ENCODE peak calls at places on chromosomes 13 and 19, in nine cellular contexts. V, R, E, T, L, K, A, D and C are unnamed samples.

GRCh38 chr13:77838271-77838670 is 80.4 kb downstream of the EDNRB start:
- DNase-seq in E (no peak), R (no peak), D (no peak), K (no peak), L (no peak), T (no peak), V (no peak), A (no peak), C (no peak)

GRCh38 chr19:4376991-4377781 is 23.2 kb downstream of the SH3GL1 start:
- DNase-seq in V (no peak), D (no peak), R (no peak), A (peak; percentile 31), T (no peak), L (no peak), E (no peak), K (peak; percentile 18), C (no peak)

GRCh38 chr19:19711306-19711933 is 21.5 kb downstream of the ZNF14 start:
- DNase-seq in K (no peak), A (no peak), E (no peak), T (no peak), D (no peak), R (no peak), L (no peak), V (no peak), C (no peak)

GRCh38 chr13:30923423-30923822 is 9.0 kb upstream of the TEX26 start:
- DNase-seq in A (no peak), R (no peak), K (no peak), T (no peak), D (no peak), L (no peak), V (no peak), E (no peak), C (no peak)

GRCh38 chr19:55617426-55617825 is 6.9 kb downstream of the ZNF784 start:
- DNase-seq in K (no peak), V (no peak), T (no peak), L (no peak), E (no peak), D (no peak), R (no peak), A (no peak), C (no peak)

GRCh38 chr13:45674908-45675307 is 27.2 kb upstream of the CBY2 start:
- DNase-seq in L (no peak), E (no peak), A (no peak), K (no peak), T (no peak), R (no peak), V (no peak), D (peak; percentile 90), C (no peak)

GRCh38 chr13:44591316-44591715 is 15.2 kb upstream of the TSC22D1 start:
- DNase-seq in D (no peak), R (no peak), L (no peak), V (no peak), K (no peak), A (no peak), T (no peak), E (no peak), C (no peak)

GRCh38 chr19:55699221-55699620 is 24.2 kb downstream of the EPN1 start:
- DNase-seq in V (no peak), R (peak; percentile 43), D (no peak), E (no peak), T (no peak), L (no peak), K (no peak), A (no peak), C (no peak)

GRCh38 chr13:91398413-91399188 is at the start of gene GPC5:
- DNase-seq in E (peak; percentile 71), R (peak; percentile 93), K (peak; percentile 67), T (peak; percentile 86), L (peak; percentile 44), D (peak; percentile 53), A (peak; percentile 82), V (peak; percentile 61), C (peak; percentile 50)

GRCh38 chr19:48896191-48896720 is 2.3 kb downstream of the TULP2 start:
- DNase-seq in L (peak; percentile 71), V (peak; percentile 36), T (peak; percentile 39), D (peak; percentile 34), K (peak; percentile 81), R (peak; percentile 87), E (peak; percentile 88), A (peak; percentile 71), C (peak; percentile 15)

GRCh38 chr19:18203408-18203862 is 407 bp downstream of the RAB3A start:
- DNase-seq in E (peak; percentile 82), D (peak; percentile 36), T (peak; percentile 60), R (peak; percentile 85), A (peak; percentile 59), K (no peak), L (no peak), V (no peak), C (peak; percentile 47)

GRCh38 chr19:7691497-7691896 is 10.4 kb downstream of the FCER2 start:
- DNase-seq in D (no peak), L (no peak), V (no peak), E (no peak), A (no peak), T (no peak), K (no peak), R (no peak), C (no peak)

GRCh38 chr19:10390652-10391286 is 10.4 kb upstream of the TYK2 start:
- DNase-seq in A (peak; percentile 65), L (peak; percentile 85), R (no peak), K (peak; percentile 59), E (peak; percentile 71), D (peak; percentile 76), V (peak; percentile 58), T (peak; percentile 79), C (no peak)

GRCh38 chr19:47697863-47698609 is 15.2 kb upstream of the EHD2 start:
- DNase-seq in V (peak; percentile 32), L (peak; percentile 56), T (peak; percentile 76), A (peak; percentile 68), R (peak; percentile 88), E (peak; percentile 84), D (peak; percentile 82), K (peak; percentile 86), C (peak; percentile 80)

GRCh38 chr19:47507924-47508553 is 6.8 kb downstream of the NAPA start:
- DNase-seq in L (no peak), D (no peak), E (no peak), A (no peak), V (no peak), T (no peak), R (no peak), K (no peak), C (no peak)

DNA sequence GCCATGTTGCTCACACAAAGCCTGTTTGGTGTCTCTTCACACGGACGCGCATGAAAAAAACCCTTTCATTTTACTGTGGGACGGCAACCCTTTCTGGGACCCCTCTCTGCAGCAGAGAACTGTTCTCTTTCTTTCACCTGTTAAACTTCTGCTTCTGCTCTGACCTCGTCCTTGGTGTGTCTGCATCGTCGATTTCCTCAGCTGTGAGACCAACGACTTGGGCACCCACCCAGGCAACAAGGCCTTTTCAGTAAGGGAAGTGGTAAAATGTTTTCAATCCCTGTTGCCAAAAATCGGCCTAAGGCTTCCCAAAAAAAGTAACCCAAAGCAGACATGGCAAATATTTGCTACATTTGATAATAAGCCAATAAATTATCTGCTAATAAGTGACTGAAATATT is 515.3 kb downstream of the IRS2 start:
- DNase-seq in T (no peak), D (no peak), A (no peak), K (no peak), E (no peak), L (no peak), V (no peak), R (no peak), C (no peak)
- H3K27ac ChIP-seq in T (no peak overlapping the region), D (peak overlapping the region; percentile 84), A (no peak overlapping the region), K (no peak overlapping the region), E (no peak overlapping the region), L (no peak overlapping the region), V (no peak overlapping the region), R (no peak overlapping the region), C (no peak overlapping the region)

DNA sequence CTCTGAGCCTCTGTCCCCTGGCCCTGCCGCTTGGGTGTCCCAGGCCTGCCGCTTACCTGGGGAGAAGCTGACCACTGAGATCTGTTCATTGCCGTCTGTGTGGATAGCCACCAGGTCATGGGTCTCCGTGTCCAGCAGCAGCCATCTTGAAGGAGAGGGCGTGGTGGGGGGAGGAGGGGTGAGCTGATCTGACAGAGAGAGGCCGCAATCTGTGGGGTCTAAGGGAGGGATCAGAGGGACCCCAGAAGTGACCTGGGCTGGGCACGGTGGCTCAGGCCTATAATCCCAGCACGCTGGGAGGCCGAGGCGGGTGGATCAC is 14.7 kb upstream of the GPR4 start:
- DNase-seq in R (no peak), D (no peak), V (no peak), K (no peak), E (no peak), L (no peak), A (no peak), T (no peak), C (no peak)
- H3K27ac ChIP-seq in R (no peak overlapping the region), D (no peak overlapping the region), V (no peak overlapping the region), K (no peak overlapping the region), E (no peak overlapping the region), L (no peak overlapping the region), A (no peak overlapping the region), T (no peak overlapping the region), C (peak overlapping the region; percentile 26)

DNA sequence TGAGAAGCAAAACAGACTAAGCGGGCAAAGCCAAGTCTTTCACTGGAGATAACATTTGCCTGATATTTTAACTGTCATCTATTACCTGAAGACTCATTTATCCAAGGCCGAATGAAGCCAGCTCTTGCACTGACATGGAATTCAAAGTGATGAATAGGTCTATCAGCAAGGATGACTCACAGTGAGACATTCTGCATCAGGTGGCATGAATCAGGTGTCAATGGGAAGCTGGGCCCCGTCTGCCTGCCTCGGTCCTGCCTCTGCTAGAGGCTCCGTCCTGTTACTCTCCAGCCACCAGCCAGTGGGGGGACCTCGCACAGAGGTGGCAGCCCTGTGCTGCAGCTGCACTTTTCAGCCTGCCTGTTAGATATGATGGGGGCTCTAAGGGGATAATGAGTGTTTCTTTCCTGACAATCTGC is 23.5 kb downstream of the STARD13 start:
- DNase-seq in L (no peak), E (no peak), A (no peak), K (peak; percentile 32), D (peak; percentile 39), T (no peak), R (no peak), V (no peak), C (no peak)
- H3K27ac ChIP-seq in L (peak overlapping the region; percentile 37), E (no peak overlapping the region), A (no peak overlapping the region), K (peak overlapping the region; percentile 69), D (no peak overlapping the region), T (no peak overlapping the region), R (no peak overlapping the region), V (no peak overlapping the region), C (peak overlapping the region; percentile 90)

DNA sequence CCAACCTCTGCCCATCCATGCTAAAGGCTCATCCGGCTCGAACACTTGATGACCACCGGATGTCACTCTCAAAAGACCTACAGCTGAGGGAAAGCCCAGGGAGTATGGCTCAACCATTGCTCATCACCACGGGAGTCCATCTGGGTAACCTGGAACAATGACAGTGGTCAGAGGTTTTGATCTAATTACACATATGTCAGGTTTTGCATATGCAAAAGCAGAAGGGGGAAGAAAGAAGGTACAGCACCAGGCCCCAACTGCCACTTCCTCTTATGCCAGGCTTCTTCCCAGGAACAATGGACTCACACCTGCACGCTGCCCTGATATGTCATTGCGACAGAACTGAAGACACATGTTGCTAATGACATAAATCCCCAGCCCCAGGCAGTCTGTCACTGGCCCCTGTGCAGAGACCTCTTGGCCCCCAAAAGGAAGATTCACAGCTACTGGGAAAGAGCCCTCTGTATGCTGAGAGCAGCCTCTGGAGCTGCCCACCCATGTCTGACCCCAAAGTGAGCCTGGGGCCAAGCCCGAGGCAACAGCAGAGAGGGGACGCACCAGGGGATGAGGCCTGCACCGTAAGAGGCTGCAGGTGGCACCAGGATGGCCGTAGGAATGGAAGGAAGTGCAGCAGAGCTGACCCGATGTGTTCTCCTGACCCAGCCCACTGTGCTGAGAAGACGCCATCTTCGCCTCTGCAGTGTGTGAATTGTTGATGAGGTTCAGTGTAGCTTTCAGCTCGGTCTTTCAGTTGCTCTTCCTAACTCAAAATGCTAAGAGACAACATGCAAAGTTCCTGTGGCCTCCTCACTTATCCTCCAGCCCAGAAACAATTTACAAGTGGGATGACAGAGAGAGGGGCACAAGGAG is 26.3 kb downstream of the EPS15L1 start:
- DNase-seq in L (no peak), D (no peak), E (no peak), A (no peak), R (no peak), K (no peak), V (no peak), T (peak; percentile 97), C (no peak)
- H3K27ac ChIP-seq in L (peak overlapping the region; percentile 42), D (no peak overlapping the region), E (no peak overlapping the region), A (peak overlapping the region; percentile 82), R (no peak overlapping the region), K (peak overlapping the region; percentile 82), V (no peak overlapping the region), T (peak overlapping the region; percentile 96), C (no peak overlapping the region)